ENCODE peak calls at places on chromosomes 7 and 10, in ten cellular contexts. M is psoas muscle, W is H9, J is colonic mucosa, R is K562, B is Panc1, F is fibroblast of lung, C is pancreas, T is esophagus squamous epithelium, Z is aorta. D is an unnamed sample. For H3K4me1, the result is how much of the 10 kb centered on the place peaks cover.

GRCh38 chr7:127751723-127752448 is 99.9 kb downstream of the SND1 start:
- DNase-seq in R (no peak), F (peak), B (no peak), M (peak), C (peak), J (no peak), W (no peak), T (no peak), Z (no peak), D (no peak)

GRCh38 chr7:43942997-43943701 is 16.9 kb downstream of the UBE2D4 start:
- DNase-seq in F (no peak), Z (no peak), C (peak), B (no peak), J (peak), R (no peak), W (no peak), T (no peak), M (no peak), D (no peak)

GRCh38 chr7:47792521-47793121 is 155.6 kb downstream of the PKD1L1 start:
- DNase-seq in F (no peak), Z (no peak), R (no peak), C (no peak), M (no peak), J (no peak), W (no peak), T (no peak), B (no peak), D (no peak)

GRCh38 chr7:131107343-131108211 is 220.1 kb upstream of the MKLN1 start:
- DNase-seq in W (peak), M (peak), Z (peak), B (peak), T (peak), R (peak), F (peak), C (peak), J (peak), D (peak)

GRCh38 chr10:15211464-15211979 is 43.0 kb upstream of the NMT2 start:
- DNase-seq in T (no peak), F (peak), C (no peak), Z (no peak), B (no peak), W (no peak), R (no peak), J (no peak), M (no peak), D (no peak)

GRCh38 chr7:30596043-30596641 is 1.5 kb downstream of the GARS1 start:
- DNase-seq in M (no peak), J (peak), C (no peak), T (no peak), R (no peak), F (peak), W (no peak), Z (no peak), B (peak), D (no peak)

GRCh38 chr10:110788620-110789385 is 82.9 kb upstream of the PDCD4 start:
- DNase-seq in Z (no peak), T (no peak), M (no peak), C (no peak), F (no peak), B (no peak), J (no peak), W (no peak), R (no peak), D (no peak)

GRCh38 chr7:123070702-123071286 is 75.3 kb upstream of the TAS2R16 start:
- DNase-seq in W (no peak), T (no peak), Z (no peak), R (no peak), C (no peak), J (no peak), B (peak), M (no peak), F (peak), D (no peak)

GRCh38 chr7:155995183-155995612 is 182.9 kb upstream of the SHH start:
- DNase-seq in J (no peak), M (no peak), B (no peak), Z (peak), T (no peak), F (no peak), R (no peak), C (no peak), W (peak), D (no peak)

GRCh38 chr7:1533569-1534329 is 3.2 kb downstream of the MAFK start:
- DNase-seq in R (peak), B (peak), C (peak), T (no peak), J (no peak), W (no peak), M (peak), F (peak), Z (peak), D (peak)

GRCh38 chr10:118102116-118102515 is 55.4 kb upstream of the RAB11FIP2 start:
- DNase-seq in F (peak), C (no peak), M (no peak), W (no peak), T (no peak), Z (no peak), B (no peak), J (no peak), R (no peak), D (no peak)

GRCh38 chr7:112420236-112420945 is 29.9 kb upstream of the IFRD1 start:
- DNase-seq in M (no peak), W (no peak), F (peak), B (no peak), R (no peak), T (no peak), C (no peak), J (no peak), Z (no peak), D (no peak)

GRCh38 chr7:140696024-140696678 is 357 bp upstream of the NDUFB2 start:
- DNase-seq in W (peak), M (peak), J (peak), C (no peak), R (peak), F (peak), B (no peak), T (peak), Z (peak), D (peak)

GRCh38 chr7:25780904-25781303 is 371.1 kb upstream of the NFE2L3 start:
- DNase-seq in J (no peak), F (no peak), B (no peak), C (no peak), R (no peak), Z (no peak), M (no peak), T (no peak), W (no peak), D (no peak)

GRCh38 chr7:80244206-80244956 is 109.8 kb downstream of the GNAI1 start:
- DNase-seq in C (no peak), F (no peak), R (no peak), M (no peak), W (no peak), B (no peak), T (no peak), J (no peak), Z (no peak), D (no peak)

GRCh38 chr10:108411181-108411580 is 1246.7 kb upstream of the SORCS1 start:
- DNase-seq in F (no peak), Z (no peak), M (no peak), J (no peak), B (no peak), T (no peak), C (no peak), W (no peak), R (no peak), D (no peak)

GRCh38 chr10:15252396-15252795 is 83.9 kb upstream of the NMT2 start:
- DNase-seq in F (no peak), M (no peak), J (no peak), B (no peak), C (no peak), W (no peak), T (no peak), Z (no peak), R (no peak), D (no peak)

GRCh38 chr10:89591796-89592271 is 53.2 kb downstream of the PANK1 start:
- DNase-seq in C (no peak), J (no peak), Z (no peak), R (no peak), F (peak), M (no peak), T (no peak), W (no peak), B (no peak), D (peak)

GRCh38 chr7:152330827-152331226 is 105.0 kb downstream of the KMT2C start:
- DNase-seq in F (no peak), M (no peak), J (no peak), B (no peak), T (no peak), Z (no peak), R (no peak), C (no peak), W (no peak), D (no peak)

GRCh38 chr7:84941291-84941690 is 245.6 kb downstream of the SEMA3D start:
- DNase-seq in F (no peak), M (no peak), J (no peak), W (no peak), R (no peak), T (no peak), Z (no peak), C (no peak), B (no peak), D (no peak)

GRCh38 chr10:118723467-118723866 is 31.3 kb downstream of the CACUL1 start:
- DNase-seq in B (no peak), Z (no peak), C (no peak), T (no peak), W (no peak), R (no peak), F (peak), J (no peak), M (no peak), D (no peak)

GRCh38 chr10:970311-971149 is 17.7 kb upstream of the GTPBP4 start:
- DNase-seq in B (no peak), J (peak), Z (no peak), C (no peak), F (no peak), R (no peak), T (no peak), W (no peak), M (peak), D (no peak)

GRCh38 chr7:77270081-77270480 is 70.5 kb upstream of the FGL2 start:
- DNase-seq in T (no peak), C (no peak), Z (no peak), B (no peak), F (peak), J (no peak), W (no peak), M (no peak), R (no peak), D (no peak)

GRCh38 chr10:70491614-70492013 is 13.0 kb downstream of the PALD1 start:
- DNase-seq in C (no peak), J (no peak), W (no peak), B (no peak), R (no peak), T (no peak), Z (no peak), M (no peak), F (no peak), D (no peak)

GRCh38 chr7:44581426-44581906 is 565 bp downstream of the TMED4 start:
- DNase-seq in J (peak), T (no peak), R (peak), F (peak), B (no peak), M (no peak), W (no peak), C (peak), Z (no peak), D (peak)

GRCh38 chr10:31966681-31967080 is 38.0 kb upstream of the ARHGAP12 start:
- DNase-seq in M (no peak), C (no peak), W (no peak), J (no peak), F (no peak), R (no peak), T (no peak), B (no peak), Z (no peak), D (no peak)

GRCh38 chr10:31961264-31961663 is 32.6 kb upstream of the ARHGAP12 start:
- DNase-seq in B (no peak), Z (no peak), W (no peak), F (no peak), R (no peak), J (peak), C (no peak), M (no peak), T (no peak), D (no peak)

GRCh38 chr10:31962826-31963597 is 34.4 kb upstream of the ARHGAP12 start:
- DNase-seq in B (no peak), W (no peak), T (no peak), Z (no peak), C (no peak), R (no peak), J (no peak), F (no peak), M (no peak), D (no peak)

GRCh38 chr10:31961675-31962074 is 33.0 kb upstream of the ARHGAP12 start:
- DNase-seq in F (peak), W (no peak), R (no peak), J (no peak), C (no peak), M (no peak), Z (no peak), T (no peak), B (no peak), D (no peak)

GRCh38 chr10:31963598-31963980 is 35.0 kb upstream of the ARHGAP12 start:
- DNase-seq in F (no peak), T (no peak), C (no peak), M (no peak), W (no peak), Z (no peak), J (no peak), R (no peak), B (no peak), D (no peak)
- H3K4me1 ChIP-seq in F (under half), T (under half), C (under half), M (under half), W (under half), Z (under half), J (under half), R (under half), B (under half), D (under half)

GRCh38 chr10:121078672-121079102 is 227.5 kb downstream of the WDR11 start:
- DNase-seq in T (no peak), B (no peak), R (no peak), Z (no peak), C (no peak), F (peak), W (no peak), M (no peak), J (peak), D (peak)
- H3K27ac ChIP-seq in T (peak), B (no peak), R (no peak), Z (no peak), C (no peak), F (no peak), W (no peak), M (no peak), J (no peak), D (peak)

GRCh38 chr7:158821173-158822021 is 7.9 kb downstream of the ESYT2 start:
- DNase-seq in W (no peak), B (peak), F (peak), J (no peak), T (no peak), C (no peak), M (peak), Z (no peak), R (peak), D (no peak)

GRCh38 chr7:158819571-158820203 is 9.6 kb downstream of the ESYT2 start:
- DNase-seq in Z (no peak), T (no peak), M (no peak), R (peak), F (no peak), B (no peak), C (no peak), W (no peak), J (no peak), D (no peak)

GRCh38 chr7:158818325-158819213 is 10.7 kb downstream of the ESYT2 start:
- DNase-seq in T (peak), Z (peak), C (peak), R (peak), J (peak), F (peak), B (peak), M (peak), W (peak), D (peak)

GRCh38 chr7:158824028-158824427 is 5.3 kb downstream of the ESYT2 start:
- DNase-seq in F (peak), Z (no peak), R (no peak), T (no peak), W (no peak), M (no peak), J (no peak), C (no peak), B (no peak), D (no peak)

GRCh38 chr7:158820656-158821055 is 8.7 kb downstream of the ESYT2 start:
- DNase-seq in F (peak), T (no peak), J (no peak), R (no peak), B (no peak), Z (no peak), W (no peak), M (no peak), C (no peak), D (no peak)
- H3K4me1 ChIP-seq in F (under half), T (under half), J (under half), R (half or more), B (half or more), Z (under half), W (under half), M (half or more), C (under half), D (under half)

DNA sequence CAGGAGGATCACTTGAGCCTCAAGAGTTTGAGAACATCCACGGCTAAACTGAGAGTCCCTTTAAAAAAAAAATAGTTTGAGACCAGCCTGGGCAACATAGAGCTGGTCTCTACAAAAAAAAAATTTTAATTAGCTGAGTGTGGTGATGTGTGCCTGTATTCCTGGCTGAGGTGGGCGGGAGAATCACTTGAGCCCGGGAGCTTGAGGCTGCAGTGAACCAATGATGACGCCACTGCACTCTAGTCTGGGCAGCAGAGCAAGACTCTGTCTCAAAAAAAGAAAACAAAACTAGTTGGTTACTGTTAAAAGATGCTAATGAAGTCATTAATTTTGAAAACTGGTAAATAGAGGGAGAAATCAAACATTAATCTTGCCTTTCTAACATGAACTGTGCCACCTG is 76.4 kb downstream of the MMRN2 start:
- DNase-seq in Z (no peak), C (no peak), M (no peak), B (no peak), T (no peak), W (no peak), J (no peak), R (no peak), F (no peak), D (no peak)
- H3K27ac ChIP-seq in Z (no peak), C (no peak), M (no peak), B (no peak), T (no peak), W (no peak), J (no peak), R (no peak), F (no peak), D (no peak)

GRCh38 chr7:142799483-142799882 is 28.7 kb downstream of the PRSS2 start:
- DNase-seq in Z (no peak), R (no peak), C (no peak), B (no peak), M (no peak), J (no peak), W (peak), F (no peak), T (no peak), D (no peak)

GRCh38 chr7:142801601-142802295 is 31.0 kb downstream of the PRSS2 start:
- DNase-seq in Z (no peak), W (peak), R (no peak), F (no peak), B (no peak), M (no peak), J (no peak), C (no peak), T (no peak), D (no peak)

GRCh38 chr7:142800103-142800502 is 29.3 kb downstream of the PRSS2 start:
- DNase-seq in M (no peak), R (no peak), T (no peak), W (no peak), Z (no peak), J (no peak), C (no peak), B (no peak), F (peak), D (no peak)

GRCh38 chr7:142802301-142802700 is 31.5 kb downstream of the PRSS2 start:
- DNase-seq in W (peak), C (no peak), Z (no peak), B (no peak), T (no peak), F (no peak), J (no peak), R (no peak), M (no peak), D (no peak)

DNA sequence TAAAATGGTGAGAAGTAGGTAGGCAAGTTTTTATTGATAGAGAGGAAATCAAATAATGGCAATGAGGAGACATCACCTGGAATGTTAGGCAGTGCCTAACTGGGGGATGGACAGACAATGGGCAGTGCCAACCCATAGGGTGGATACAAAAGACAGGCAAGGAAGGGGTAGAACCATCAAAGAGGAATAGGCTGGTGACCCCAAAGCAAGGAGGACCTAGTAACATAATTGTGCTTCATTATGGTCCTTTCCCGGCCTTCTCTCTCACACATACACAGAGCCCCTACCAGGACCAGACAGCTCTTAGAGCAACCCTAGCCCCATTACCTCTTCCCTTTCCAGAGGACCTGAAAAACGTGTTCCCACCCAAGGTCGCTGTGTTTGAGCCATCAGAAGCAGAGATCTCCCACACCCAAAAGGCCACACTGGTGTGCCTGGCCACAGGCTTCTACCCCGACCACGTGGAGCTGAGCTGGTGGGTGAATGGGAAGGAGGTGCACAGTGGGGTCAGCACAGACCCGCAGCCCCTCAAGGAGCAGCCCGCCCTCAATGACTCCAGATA is 30.0 kb downstream of the PRSS2 start:
- DNase-seq in R (no peak), C (no peak), J (no peak), F (no peak), B (no peak), T (no peak), Z (no peak), M (no peak), W (peak), D (no peak)
- H3K4me1 ChIP-seq in R (under half), C (under half), J (under half), F (under half), B (under half), T (under half), Z (under half), M (under half), W (under half), D (under half)

DNA sequence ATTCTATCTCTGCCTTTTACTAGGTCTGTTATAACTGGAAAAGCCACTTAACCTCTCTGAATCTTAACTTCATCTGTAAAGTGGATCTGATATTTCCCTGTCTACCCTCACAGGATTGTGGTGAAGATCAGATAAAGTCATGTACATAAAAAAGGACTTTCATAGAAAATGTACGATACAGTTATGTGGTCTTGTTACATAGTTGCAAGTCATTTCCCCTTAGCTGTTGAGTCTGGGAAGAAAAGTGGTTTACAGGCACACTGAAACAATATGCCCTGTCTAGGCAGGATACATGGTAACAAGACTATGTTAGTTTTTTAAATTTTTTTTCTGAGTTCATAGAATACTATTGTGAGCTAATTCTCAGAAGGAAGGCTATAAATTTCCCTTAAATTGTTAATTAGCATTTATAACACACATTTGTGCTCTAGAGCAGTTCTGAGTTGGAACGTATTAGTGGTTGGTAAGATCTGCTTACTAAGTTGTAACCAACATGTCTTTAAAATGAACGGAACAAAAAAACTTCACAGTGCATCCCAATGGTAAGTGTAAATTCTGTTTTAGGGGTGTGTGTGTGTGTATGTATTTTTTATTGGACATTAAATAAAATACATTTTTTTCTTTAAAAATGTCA is 7.1 kb upstream of the GSTO1 start:
- DNase-seq in C (no peak), Z (no peak), W (no peak), J (no peak), R (no peak), T (no peak), B (no peak), F (peak), M (no peak), D (no peak)
- H3K27ac ChIP-seq in C (no peak), Z (no peak), W (no peak), J (no peak), R (peak), T (no peak), B (no peak), F (no peak), M (no peak), D (no peak)